ENCODE peak calls at places on chromosomes 3 and 15, in eight cellular contexts. S is AG08395, B is fibroblast of mammary gland, L is pulmonary artery endothelial cell, A is SK-N-SH, M is substantia nigra, U is HS-27A, D is tibial artery. C is an unnamed sample.

GRCh38 chr15:34682673-34683072 is 72.1 kb downstream of the GJD2 start:
- DNase-seq in S (peak; percentile 13), M (no peak), U (peak; percentile 50), B (peak; percentile 83), A (no peak), D (no peak), L (peak; percentile 29), C (peak; percentile 77)

GRCh38 chr15:38563723-38564519 is 693 bp downstream of the RASGRP1 start:
- DNase-seq in U (no peak), D (peak; percentile 26), M (peak; percentile 75), B (peak; percentile 21), S (peak; percentile 58), A (peak; percentile 85), L (no peak), C (peak; percentile 73)

GRCh38 chr3:170330366-170330765 is 27.1 kb upstream of the SKIL start:
- DNase-seq in D (no peak), U (peak; percentile 35), B (peak; percentile 48), L (no peak), A (no peak), S (peak; percentile 8), M (no peak), C (peak; percentile 63)

GRCh38 chr3:10194328-10195071 is 29.8 kb downstream of the IRAK2 start:
- DNase-seq in M (peak; percentile 67), A (no peak), D (peak; percentile 49), S (no peak), U (no peak), B (no peak), L (no peak), C (no peak)

GRCh38 chr15:66290007-66290406 is 3.4 kb upstream of the DIS3L start:
- DNase-seq in B (no peak), S (no peak), D (no peak), U (no peak), L (no peak), M (no peak), A (no peak), C (no peak)

GRCh38 chr15:82081904-82082810 is 36.3 kb upstream of the MEX3B start:
- DNase-seq in B (peak; percentile 77), L (no peak), M (no peak), D (no peak), U (peak; percentile 95), A (peak; percentile 43), S (peak; percentile 96), C (peak; percentile 58)

GRCh38 chr15:84595660-84596059 is 5.1 kb upstream of the ZSCAN2 start:
- DNase-seq in U (no peak), B (no peak), S (no peak), D (no peak), M (no peak), A (no peak), L (no peak), C (no peak)

GRCh38 chr3:126389112-126389791 is 5.5 kb upstream of the CFAP100 start:
- DNase-seq in L (peak; percentile 54), S (peak; percentile 84), D (peak; percentile 96), U (peak; percentile 15), M (peak; percentile 90), B (peak; percentile 88), A (peak; percentile 93), C (peak; percentile 88)

GRCh38 chr15:99016680-99017321 is 9.2 kb upstream of the PGPEP1L start:
- DNase-seq in A (peak; percentile 42), L (no peak), S (peak; percentile 70), M (no peak), U (no peak), D (no peak), B (peak; percentile 81), C (peak; percentile 50)

GRCh38 chr15:64461577-64462162 is 1.3 kb downstream of the ZNF609 start:
- DNase-seq in A (peak; percentile 49), B (no peak), S (peak; percentile 29), D (no peak), U (no peak), M (peak; percentile 35), L (peak; percentile 8), C (no peak)

GRCh38 chr15:99137111-99137546 is 32.2 kb downstream of the SYNM start:
- DNase-seq in A (no peak), S (no peak), D (no peak), M (peak; percentile 27), U (no peak), B (no peak), L (no peak), C (no peak)

GRCh38 chr15:42273900-42274692 is 863 bp upstream of the TMEM87A start:
- DNase-seq in L (no peak), S (peak; percentile 62), M (peak; percentile 34), B (peak; percentile 81), U (peak; percentile 39), D (peak; percentile 73), A (peak; percentile 34), C (peak; percentile 75)

GRCh38 chr15:52496175-52496574 is 32.5 kb downstream of the MYO5A start:
- DNase-seq in B (no peak), S (no peak), A (no peak), M (no peak), D (no peak), L (no peak), U (no peak), C (no peak)

GRCh38 chr3:112308151-112308911 is 14.3 kb upstream of the SLC9C1 start:
- DNase-seq in D (no peak), B (peak; percentile 28), A (peak; percentile 62), U (no peak), S (no peak), M (no peak), L (no peak), C (peak; percentile 40)